ENCODE peak calls at places on chromosome 15, in five cellular contexts. O is hippocampal formation, B is LoVo, C is endothelial cell, Q is LHCN-M2. D is an unnamed sample.

GRCh38 chr15:28930011-28930410 is 44.2 kb downstream of the APBA2 start:
- DNase-seq in O (no peak), B (no peak), C (no peak), Q (no peak), D (no peak)

GRCh38 chr15:72375501-72375845 is 341 bp downstream of the HEXA start:
- DNase-seq in O (peak), B (peak), C (no peak), Q (no peak), D (no peak)

GRCh38 chr15:84715442-84716035 is 400 bp downstream of the SEC11A start:
- DNase-seq in O (peak), B (peak), C (no peak), Q (peak), D (peak)

GRCh38 chr15:79373068-79373467 is 59.1 kb upstream of the MINAR1 start:
- DNase-seq in O (no peak), B (no peak), C (no peak), Q (no peak), D (no peak)

GRCh38 chr15:101773496-101774100 is 29.7 kb upstream of the OR4F6 start:
- DNase-seq in O (no peak), B (no peak), C (no peak), Q (no peak), D (no peak)

GRCh38 chr15:88118035-88118434 is 138.5 kb downstream of the NTRK3 start:
- DNase-seq in O (no peak), B (no peak), C (no peak), Q (no peak), D (no peak)

GRCh38 chr15:84736375-84736774 is 12.0 kb upstream of the ZNF592 start:
- DNase-seq in O (no peak), B (no peak), C (no peak), Q (no peak), D (no peak)

GRCh38 chr15:42694398-42694797 is 42.5 kb downstream of the CDAN1 start:
- DNase-seq in O (no peak), B (no peak), C (no peak), Q (no peak), D (no peak)

GRCh38 chr15:73982251-73982962 is 9.7 kb downstream of the STOML1 start:
- DNase-seq in O (peak), B (no peak), C (no peak), Q (peak), D (peak)

GRCh38 chr15:59174846-59175831 is 31.5 kb upstream of the LDHAL6B start:
- DNase-seq in O (peak), B (peak), C (peak), Q (peak), D (peak)

GRCh38 chr15:91882858-91883586 is 29.5 kb downstream of the SLCO3A1 start:
- DNase-seq in O (peak), B (no peak), C (no peak), Q (no peak), D (no peak)

GRCh38 chr15:96264351-96264798 is 66.1 kb upstream of the NR2F2 start:
- DNase-seq in O (no peak), B (peak), C (no peak), Q (no peak), D (no peak)

GRCh38 chr15:39198044-39198625 is 382.7 kb upstream of the THBS1 start:
- DNase-seq in O (no peak), B (no peak), C (no peak), Q (no peak), D (no peak)

GRCh38 chr15:100345438-100345837 is 3.7 kb upstream of the ADAMTS17 start:
- DNase-seq in O (no peak), B (no peak), C (no peak), Q (no peak), D (no peak)

GRCh38 chr15:40953713-40954074 is 423 bp downstream of the CHAC1 start:
- DNase-seq in O (no peak), B (no peak), C (no peak), Q (no peak), D (no peak)

GRCh38 chr15:80878242-80878866 is 99.2 kb downstream of the CEMIP start:
- DNase-seq in O (no peak), B (no peak), C (no peak), Q (peak), D (no peak)

GRCh38 chr15:101246391-101246790 is 5.5 kb downstream of the CHSY1 start:
- DNase-seq in O (no peak), B (no peak), C (no peak), Q (no peak), D (no peak)

GRCh38 chr15:77500986-77501385 is 80.3 kb downstream of the HMG20A start:
- DNase-seq in O (no peak), B (no peak), C (no peak), Q (no peak), D (no peak)

GRCh38 chr15:72592676-72593075 is 61.8 kb upstream of the GOLGA6B start:
- DNase-seq in O (no peak), B (no peak), C (no peak), Q (no peak), D (no peak)